ENCODE peak calls at places on chromosomes 16 and 17, in nine cellular contexts. Y is heart right ventricle, Z is pancreas, D is cardiac muscle cell, P is thoracic aorta, Q is fibroblast of lung, U is mucosa of descending colon, H is lower lobe of right lung, L is MM.1S. V is an unnamed sample.

GRCh38 chr16:71537643-71538042 is 11.4 kb downstream of the CHST4 start:
- DNase-seq in P (no peak), H (no peak), L (peak; percentile 61), D (peak; percentile 57), Q (peak; percentile 25), Y (no peak), Z (peak; percentile 64), U (no peak), V (no peak)

GRCh38 chr16:2497116-2497630 is 16.6 kb upstream of the ATP6V0C start:
- DNase-seq in P (no peak), H (peak; percentile 70), L (no peak), D (peak; percentile 64), U (peak; percentile 61), Y (peak; percentile 87), Q (no peak), Z (no peak), V (peak; percentile 86)

GRCh38 chr16:66324785-66325184 is 41.7 kb upstream of the CDH5 start:
- DNase-seq in P (no peak), Z (no peak), U (no peak), Q (peak; percentile 27), H (no peak), Y (no peak), D (peak; percentile 32), L (no peak), V (no peak)

GRCh38 chr16:73713301-73713700 is 583.3 kb upstream of the PSMD7 start:
- DNase-seq in U (no peak), P (no peak), L (no peak), D (no peak), H (no peak), Q (no peak), Z (no peak), Y (no peak), V (no peak)

GRCh38 chr17:81253358-81254131 is 14.4 kb downstream of the NDUFAF8 start:
- DNase-seq in Q (peak; percentile 10), H (peak; percentile 70), Z (no peak), P (no peak), Y (no peak), U (no peak), L (no peak), D (peak; percentile 53), V (no peak)

GRCh38 chr16:56950881-56951771 is 10.6 kb upstream of the CETP start:
- DNase-seq in Z (peak; percentile 76), P (no peak), Y (peak; percentile 44), L (peak; percentile 63), Q (peak; percentile 32), H (peak; percentile 71), U (no peak), D (peak; percentile 70), V (peak; percentile 23)

GRCh38 chr16:17416461-17417221 is 54.1 kb downstream of the XYLT1 start:
- DNase-seq in H (peak; percentile 63), L (peak; percentile 82), D (peak; percentile 40), Z (peak; percentile 38), Q (peak; percentile 51), P (no peak), U (peak; percentile 61), Y (no peak), V (peak; percentile 21)

GRCh38 chr17:64073771-64074703 is 53.6 kb upstream of the ICAM2 start:
- DNase-seq in Z (no peak), P (no peak), L (peak; percentile 83), H (no peak), D (no peak), U (no peak), Y (no peak), Q (no peak), V (no peak)

GRCh38 chr16:54342966-54343365 is 56.4 kb upstream of the IRX3 start:
- DNase-seq in P (no peak), L (no peak), Z (no peak), Y (no peak), D (no peak), U (no peak), Q (peak; percentile 44), H (no peak), V (no peak)

GRCh38 chr17:77526728-77527355 is 386.1 kb downstream of the SEC14L1 start:
- DNase-seq in P (no peak), Q (no peak), U (no peak), Z (no peak), Y (no peak), H (no peak), L (no peak), D (no peak), V (no peak)

GRCh38 chr16:8547756-8548155 is 42.6 kb downstream of the TMEM114 start:
- DNase-seq in L (no peak), U (no peak), P (no peak), Q (no peak), Y (no peak), H (no peak), Z (no peak), D (no peak), V (no peak)

GRCh38 chr17:31509095-31509804 is 117.8 kb downstream of the RAB11FIP4 start:
- DNase-seq in P (no peak), L (no peak), Y (no peak), D (no peak), U (no peak), Q (no peak), Z (no peak), H (no peak), V (no peak)

GRCh38 chr17:37519241-37519985 is 29.7 kb downstream of the DUSP14 start:
- DNase-seq in U (no peak), L (no peak), H (no peak), P (no peak), Z (no peak), Y (no peak), D (peak; percentile 39), Q (peak; percentile 80), V (no peak)

GRCh38 chr16:89720520-89720858 is 209 bp downstream of the VPS9D1 start:
- DNase-seq in Y (peak; percentile 60), U (peak; percentile 83), Z (peak; percentile 76), P (no peak), L (no peak), Q (peak; percentile 23), D (no peak), H (peak; percentile 71), V (peak; percentile 62)

GRCh38 chr16:15996432-15997109 is 47.2 kb downstream of the ABCC1 start:
- DNase-seq in Z (peak; percentile 31), L (no peak), Q (peak; percentile 91), U (no peak), Y (peak; percentile 28), P (no peak), D (peak; percentile 91), H (no peak), V (no peak)

GRCh38 chr16:81752225-81752875 is 26.7 kb upstream of the PLCG2 start:
- DNase-seq in Q (peak; percentile 31), P (no peak), Z (no peak), U (peak; percentile 84), L (peak; percentile 50), H (peak; percentile 88), D (peak; percentile 41), Y (peak; percentile 56), V (peak; percentile 63)

GRCh38 chr16:48076455-48077012 is 79.3 kb downstream of the ABCC12 start:
- DNase-seq in Z (peak; percentile 36), H (no peak), Y (no peak), U (no peak), D (no peak), L (no peak), P (no peak), Q (peak; percentile 58), V (no peak)

GRCh38 chr16:28561557-28562187 is 8.0 kb downstream of the SGF29 start:
- DNase-seq in D (no peak), H (no peak), L (no peak), P (no peak), Y (no peak), Q (no peak), U (no peak), Z (no peak), V (no peak)

GRCh38 chr17:75130059-75130631 is 1.4 kb downstream of the NT5C start:
- DNase-seq in P (no peak), D (no peak), Z (no peak), H (no peak), L (no peak), Y (no peak), U (peak; percentile 62), Q (no peak), V (no peak)
- H3K4me3 ChIP-seq in P (peak overlapping the region; percentile 98), D (peak overlapping the region; percentile 84), Z (peak overlapping the region; percentile 98), H (peak overlapping the region; percentile 95), L (no peak overlapping the region), Y (peak overlapping the region; percentile 73), U (no peak overlapping the region), Q (peak overlapping the region; percentile 74), V (peak overlapping the region; percentile 81)

DNA sequence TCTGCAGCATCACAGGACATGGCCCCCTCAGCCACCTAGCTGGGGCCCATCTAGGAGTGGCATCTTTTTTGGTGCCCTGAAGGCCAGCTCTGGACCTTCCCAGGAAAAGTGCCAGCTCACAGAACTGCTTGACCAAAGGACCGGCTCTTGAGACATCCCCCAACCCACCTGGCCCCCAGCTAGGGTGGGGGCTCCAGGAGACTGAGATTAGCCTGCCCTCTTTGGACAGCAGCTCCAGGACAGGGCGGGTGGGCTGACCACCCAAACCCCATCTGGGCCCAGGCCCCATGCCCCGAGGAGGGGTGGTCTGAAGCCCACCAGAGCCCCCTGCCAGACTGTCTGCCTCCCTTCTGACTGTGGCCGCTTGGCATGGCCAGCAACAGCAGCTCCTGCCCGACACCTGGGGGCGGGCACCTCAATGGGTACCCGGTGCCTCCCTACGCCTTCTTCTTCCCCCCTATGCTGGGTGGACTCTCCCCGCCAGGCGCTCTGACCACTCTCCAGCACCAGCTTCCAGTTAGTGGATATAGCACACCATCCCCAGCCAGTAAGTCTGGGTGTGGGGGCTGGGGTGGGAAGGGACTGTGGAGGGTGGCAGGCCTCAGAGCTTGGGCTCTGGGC is 22.0 kb downstream of the RARA start:
- DNase-seq in Y (peak; percentile 19), Z (no peak), L (no peak), H (no peak), P (no peak), U (peak; percentile 56), Q (no peak), D (no peak), V (no peak)
- H3K4me1 ChIP-seq in Y (peaks cover 98% of the 10 kb centered on the region), Z (peaks cover 73% of the 10 kb centered on the region), L (peaks cover 22% of the 10 kb centered on the region), H (peaks cover 100% of the 10 kb centered on the region), P (peaks cover 100% of the 10 kb centered on the region), U (peaks cover 75% of the 10 kb centered on the region), Q (peaks cover 60% of the 10 kb centered on the region), D (peaks cover 36% of the 10 kb centered on the region), V (peaks cover 100% of the 10 kb centered on the region)

DNA sequence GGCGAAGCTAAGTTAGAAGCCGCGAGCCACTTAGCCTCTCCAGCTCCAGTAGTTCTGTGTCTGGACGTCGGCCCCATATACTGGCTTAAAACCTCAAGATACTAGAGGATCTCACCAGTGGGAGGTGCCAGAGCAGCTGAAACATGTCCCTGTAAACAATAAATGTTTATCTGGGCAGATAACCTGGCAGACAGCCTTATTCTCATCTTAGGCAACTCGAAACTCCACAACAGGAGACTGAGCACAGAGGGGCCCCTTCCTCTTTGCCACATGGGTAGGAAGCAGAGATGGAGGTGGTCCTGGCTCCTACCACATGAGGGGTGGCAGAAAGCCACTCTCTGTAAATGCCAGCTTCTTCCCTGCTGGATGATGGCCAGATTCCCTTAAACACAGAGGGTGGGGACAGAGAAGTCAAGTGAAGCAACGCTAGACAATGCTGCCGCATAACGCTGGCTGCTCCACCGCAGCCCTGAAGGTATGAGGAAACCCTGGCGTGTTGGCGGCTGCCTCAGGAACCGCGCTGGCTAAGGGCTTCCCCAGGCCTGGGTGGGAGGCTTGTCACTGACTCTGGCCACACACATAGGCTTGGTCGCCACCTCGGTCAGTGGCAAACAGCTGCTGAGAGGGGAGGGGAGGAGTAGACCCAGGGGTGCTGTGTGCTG is 67.9 kb downstream of the HIC1 start:
- DNase-seq in U (peak; percentile 70), P (no peak), Y (peak; percentile 63), H (peak; percentile 86), D (peak; percentile 89), Q (peak; percentile 86), Z (peak; percentile 15), L (no peak), V (peak; percentile 62)
- H3K4me3 ChIP-seq in U (no peak overlapping the region), P (peak overlapping the region; percentile 31), Y (peak overlapping the region; percentile 23), H (peak overlapping the region; percentile 1), D (no peak overlapping the region), Q (no peak overlapping the region), Z (no peak overlapping the region), L (no peak overlapping the region), V (peak overlapping the region; percentile 32)

GRCh38 chr16:85459529-85460251 is 153.4 kb upstream of the GSE1 start:
- DNase-seq in D (peak; percentile 37), Z (no peak), Q (no peak), Y (no peak), U (no peak), H (no peak), L (no peak), P (no peak), V (peak; percentile 39)
- H3K4me1 ChIP-seq in D (peaks cover 80% of the 10 kb centered on the region), Z (peaks cover 5% of the 10 kb centered on the region), Q (peaks cover 24% of the 10 kb centered on the region), Y (peaks cover 40% of the 10 kb centered on the region), U (peaks cover 29% of the 10 kb centered on the region), H (peaks cover 41% of the 10 kb centered on the region), L (no peaks in the 10 kb centered on the region), P (peaks cover 27% of the 10 kb centered on the region), V (peaks cover 55% of the 10 kb centered on the region)

V was measured in left ventricle myocardium inferior.